ENCODE peak calls at places on chromosomes 6 and 20, in ten cellular contexts. C, Y, N, W, S, Q, R, O, P and U are unnamed samples.

GRCh38 chr6:9095671-9096260 is 660.4 kb upstream of the SLC35B3 start:
- DNase-seq in W (no peak), Q (no peak), Y (no peak), C (no peak), R (no peak), S (no peak), P (no peak), N (no peak), O (no peak), U (no peak)

GRCh38 chr6:147741419-147741818 is 232.9 kb downstream of the SAMD5 start:
- DNase-seq in C (no peak), R (no peak), S (no peak), N (no peak), Y (no peak), W (no peak), P (no peak), O (no peak), Q (no peak), U (no peak)

GRCh38 chr6:170234419-170234818 is 56.5 kb downstream of the DLL1 start:
- DNase-seq in R (no peak), O (no peak), P (no peak), Y (no peak), S (no peak), N (no peak), W (no peak), C (no peak), Q (no peak), U (no peak)

GRCh38 chr6:113994934-113995342 is 24.0 kb upstream of the HDAC2 start:
- DNase-seq in S (peak; percentile 57), N (peak; percentile 90), Q (no peak), Y (peak; percentile 88), O (peak; percentile 11), P (peak; percentile 68), W (peak; percentile 26), C (peak; percentile 78), R (no peak), U (no peak)

GRCh38 chr6:108896111-108896661 is 48.0 kb downstream of the ARMC2 start:
- DNase-seq in Q (no peak), P (no peak), Y (no peak), R (no peak), W (no peak), O (no peak), S (no peak), N (peak; percentile 38), C (no peak), U (no peak)

GRCh38 chr6:6007311-6008113 is 787 bp upstream of the NRN1 start:
- DNase-seq in W (peak; percentile 41), P (peak; percentile 76), Q (no peak), S (no peak), C (peak; percentile 89), O (no peak), N (no peak), R (no peak), Y (no peak), U (peak; percentile 38)

GRCh38 chr6:81988871-81989270 is 236.4 kb upstream of the TENT5A start:
- DNase-seq in Y (no peak), S (no peak), C (no peak), O (no peak), P (no peak), R (no peak), W (no peak), Q (no peak), N (no peak), U (no peak)

GRCh38 chr6:10309826-10310405 is 105.0 kb downstream of the TFAP2A start:
- DNase-seq in C (no peak), W (no peak), R (no peak), S (no peak), Q (no peak), N (no peak), O (no peak), P (no peak), Y (no peak), U (no peak)

GRCh38 chr6:3390698-3391097 is 66.2 kb downstream of the SLC22A23 start:
- DNase-seq in O (peak; percentile 95), W (peak; percentile 44), Y (peak; percentile 80), R (no peak), P (no peak), N (peak; percentile 96), C (no peak), Q (no peak), S (peak; percentile 21), U (no peak)
- H3K27me3 ChIP-seq in O (no peaks in the 10 kb centered on the region), W (no peaks in the 10 kb centered on the region), Y (no peaks in the 10 kb centered on the region), R (no peaks in the 10 kb centered on the region), P (no peaks in the 10 kb centered on the region), N (no peaks in the 10 kb centered on the region), C (no peaks in the 10 kb centered on the region), Q (no peaks in the 10 kb centered on the region), S (no peaks in the 10 kb centered on the region), U (no peaks in the 10 kb centered on the region)

GRCh38 chr20:40691566-40692239 is 2.7 kb upstream of the MAFB start:
- DNase-seq in S (no peak), Q (no peak), Y (no peak), R (no peak), W (no peak), N (no peak), O (no peak), P (no peak), C (peak; percentile 56), U (no peak)

GRCh38 chr20:40690836-40691565 is 2.0 kb upstream of the MAFB start:
- DNase-seq in Y (no peak), N (no peak), P (peak; percentile 32), R (no peak), C (peak; percentile 65), Q (no peak), S (no peak), O (no peak), W (no peak), U (no peak)

GRCh38 chr20:40695214-40695613 is 6.2 kb upstream of the MAFB start:
- DNase-seq in S (no peak), R (no peak), C (no peak), N (no peak), O (no peak), W (no peak), Q (no peak), P (no peak), Y (no peak), U (no peak)

GRCh38 chr20:40692240-40693011 is 3.4 kb upstream of the MAFB start:
- DNase-seq in R (no peak), Y (no peak), N (no peak), W (no peak), O (no peak), Q (no peak), S (no peak), P (peak; percentile 38), C (peak; percentile 70), U (no peak)

DNA sequence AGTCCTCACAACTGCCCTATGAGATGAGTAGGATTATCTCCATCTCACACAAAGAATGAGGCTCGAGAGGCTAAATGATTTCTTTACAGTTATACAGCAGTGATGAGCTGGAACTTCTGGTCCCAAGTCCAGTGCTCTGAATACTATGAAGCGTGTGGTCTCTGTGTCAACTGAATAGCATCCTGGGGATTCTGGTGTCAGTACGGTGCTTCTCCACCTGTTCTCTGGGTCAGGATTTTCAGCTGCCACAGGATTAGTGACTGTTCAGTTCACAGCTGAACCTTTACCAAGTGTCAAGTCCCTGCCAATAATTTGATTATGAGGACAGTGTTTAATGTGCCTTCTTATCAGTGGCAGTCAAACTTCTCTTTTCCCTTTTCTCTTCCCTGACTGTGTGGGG is 5.2 kb upstream of the MAFB start:
- DNase-seq in P (no peak), Q (no peak), O (no peak), W (no peak), N (no peak), Y (no peak), S (no peak), C (no peak), R (no peak), U (no peak)
- H3K27me3 ChIP-seq in P (peaks cover 61% of the 10 kb centered on the region), Q (peaks cover 77% of the 10 kb centered on the region), O (peaks cover 2% of the 10 kb centered on the region), W (peaks cover 35% of the 10 kb centered on the region), N (peaks cover 16% of the 10 kb centered on the region), Y (peaks cover 37% of the 10 kb centered on the region), S (peaks cover 27% of the 10 kb centered on the region), C (peaks cover 99% of the 10 kb centered on the region), R (no peaks in the 10 kb centered on the region), U (peaks cover 12% of the 10 kb centered on the region)

DNA sequence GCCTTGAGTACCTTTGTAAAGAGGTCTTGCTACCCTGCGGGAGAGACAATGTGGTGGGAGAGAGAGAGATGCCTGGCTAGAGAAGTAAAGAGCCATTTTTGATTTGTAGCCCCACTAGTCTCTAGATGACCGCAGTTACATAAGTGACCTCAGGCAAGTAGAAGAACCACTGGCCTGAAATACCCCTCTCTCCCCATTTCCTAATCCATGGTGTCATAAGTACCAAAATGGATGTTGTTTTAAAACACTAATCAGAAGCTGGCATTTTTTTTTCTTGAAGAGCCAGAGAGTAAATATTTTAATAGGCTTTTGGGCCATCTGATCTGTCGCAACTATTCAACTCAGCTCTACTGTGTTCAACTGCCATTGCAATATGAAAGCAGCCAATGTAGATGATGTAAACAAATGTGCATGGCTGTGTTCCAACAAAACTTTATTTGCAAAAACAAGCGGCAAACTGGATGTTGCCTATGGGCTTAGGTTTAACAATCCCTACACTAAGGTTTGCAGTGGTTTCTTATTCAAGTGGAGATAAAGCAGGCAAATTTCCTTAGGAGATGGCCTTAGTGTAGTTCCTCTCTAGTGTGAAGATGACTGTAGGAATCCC is 36.5 kb downstream of the RARS2 start:
- DNase-seq in W (no peak), N (no peak), P (no peak), O (no peak), R (no peak), Y (no peak), Q (no peak), C (no peak), S (no peak), U (no peak)
- H3K27me3 ChIP-seq in W (no peaks in the 10 kb centered on the region), N (no peaks in the 10 kb centered on the region), P (no peaks in the 10 kb centered on the region), O (no peaks in the 10 kb centered on the region), R (no peaks in the 10 kb centered on the region), Y (no peaks in the 10 kb centered on the region), Q (no peaks in the 10 kb centered on the region), C (no peaks in the 10 kb centered on the region), S (no peaks in the 10 kb centered on the region), U (no peaks in the 10 kb centered on the region)

GRCh38 chr6:157981395-157982296 is at the start of gene SYNJ2:
- DNase-seq in S (peak; percentile 75), O (no peak), R (no peak), Q (peak; percentile 87), C (peak; percentile 91), N (peak; percentile 72), P (peak; percentile 80), Y (no peak), W (peak; percentile 86), U (peak; percentile 72)
- H3K27me3 ChIP-seq in S (no peaks in the 10 kb centered on the region), O (no peaks in the 10 kb centered on the region), R (no peaks in the 10 kb centered on the region), Q (no peaks in the 10 kb centered on the region), C (no peaks in the 10 kb centered on the region), N (no peaks in the 10 kb centered on the region), P (no peaks in the 10 kb centered on the region), Y (no peaks in the 10 kb centered on the region), W (no peaks in the 10 kb centered on the region), U (no peaks in the 10 kb centered on the region)

DNA sequence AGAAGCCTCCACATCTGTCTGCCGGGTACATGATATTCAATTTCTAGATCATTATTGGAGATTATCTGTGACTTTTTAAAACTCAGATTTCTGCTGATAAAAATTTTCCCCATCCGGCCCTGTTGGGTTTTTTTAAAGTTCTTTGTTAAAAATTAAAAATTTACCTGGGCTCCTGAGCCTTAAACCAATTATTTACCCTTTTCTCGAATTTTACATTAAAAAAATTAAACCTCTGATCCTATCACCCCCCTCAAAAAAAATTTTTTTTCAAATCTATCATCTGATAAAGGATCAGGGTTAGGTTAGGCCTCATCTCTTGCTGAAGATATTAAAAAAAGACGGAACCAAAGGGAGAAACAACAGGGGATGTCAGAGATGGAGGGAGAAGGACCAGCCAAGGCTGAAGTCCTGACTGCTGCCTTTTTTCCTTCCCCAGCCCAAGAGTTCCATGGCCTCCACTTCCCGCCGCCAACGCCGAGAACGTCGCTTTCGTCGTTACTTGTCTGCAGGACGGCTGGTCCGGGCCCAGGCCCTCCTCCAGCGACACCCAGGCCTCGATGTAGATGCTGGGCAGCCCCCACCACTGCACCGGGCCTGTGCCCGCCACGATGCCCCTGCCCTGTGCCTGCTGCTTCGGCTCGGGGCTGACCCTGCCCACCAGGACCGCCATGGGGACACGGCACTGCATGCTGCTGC is 467 bp downstream of the NFKBIL1 start:
- DNase-seq in O (no peak), C (no peak), R (no peak), S (no peak), Q (no peak), W (no peak), P (no peak), Y (no peak), N (no peak), U (no peak)
- H3K27me3 ChIP-seq in O (no peaks in the 10 kb centered on the region), C (no peaks in the 10 kb centered on the region), R (no peaks in the 10 kb centered on the region), S (no peaks in the 10 kb centered on the region), Q (no peaks in the 10 kb centered on the region), W (no peaks in the 10 kb centered on the region), P (no peaks in the 10 kb centered on the region), Y (no peaks in the 10 kb centered on the region), N (no peaks in the 10 kb centered on the region), U (no peaks in the 10 kb centered on the region)